ENCODE peak calls at places on chromosome 4, in eight cellular contexts. P is OCI-LY7, J is lower leg skin, Y is psoas muscle, M is trophoblast cell, K is uterus, O is right cardiac atrium, D is dorsolateral prefrontal cortex. N is an unnamed sample.
A peak's percentile ranks its signal among the peaks of the same experiment; 100 is the strongest.

GRCh38 chr4:153529646-153530045 is 63.5 kb downstream of the TMEM131L start:
- DNase-seq in O (no peak), M (no peak), D (no peak), P (no peak), K (no peak), J (no peak), Y (no peak), N (peak; percentile 73)

GRCh38 chr4:82586055-82586454 is 24.3 kb upstream of the TMEM150C start:
- DNase-seq in Y (no peak), J (no peak), P (no peak), O (no peak), D (no peak), K (no peak), M (no peak), N (no peak)

GRCh38 chr4:86778169-86778568 is 71.0 kb downstream of the SLC10A6 start:
- DNase-seq in K (no peak), J (no peak), P (no peak), M (no peak), Y (no peak), D (no peak), O (no peak), N (no peak)

GRCh38 chr4:169659736-169660670 is 39.6 kb downstream of the CLCN3 start:
- DNase-seq in J (peak; percentile 88), M (peak; percentile 100), D (peak; percentile 68), K (peak; percentile 87), Y (peak; percentile 70), P (peak; percentile 84), O (peak; percentile 73), N (peak; percentile 99)

GRCh38 chr4:54227261-54228063 is 1.6 kb upstream of the PDGFRA start:
- DNase-seq in K (no peak), J (no peak), M (no peak), Y (no peak), P (no peak), O (no peak), D (no peak), N (peak; percentile 80)

GRCh38 chr4:87414806-87415205 is 7.6 kb upstream of the NUDT9 start:
- DNase-seq in K (no peak), D (no peak), O (no peak), Y (no peak), M (no peak), J (no peak), P (no peak), N (no peak)

GRCh38 chr4:169159614-169160013 is 111.1 kb downstream of the SH3RF1 start:
- DNase-seq in Y (no peak), M (peak; percentile 54), P (no peak), K (no peak), J (no peak), D (no peak), O (no peak), N (peak; percentile 90)

GRCh38 chr4:154254999-154255398 is 236.6 kb downstream of the DCHS2 start:
- DNase-seq in K (no peak), P (peak; percentile 2), D (no peak), O (no peak), Y (no peak), M (peak; percentile 2), J (no peak), N (no peak)

GRCh38 chr4:73224886-73225285 is 33.7 kb downstream of the ANKRD17 start:
- DNase-seq in P (no peak), Y (no peak), D (no peak), O (no peak), J (no peak), K (no peak), M (peak; percentile 64), N (no peak)

GRCh38 chr4:177528620-177529019 is 86.4 kb upstream of the AGA start:
- DNase-seq in Y (no peak), O (no peak), P (no peak), D (no peak), M (peak; percentile 88), K (no peak), J (no peak), N (no peak)

GRCh38 chr4:122539861-122540465 is 80.9 kb downstream of the IL21 start:
- DNase-seq in P (no peak), J (no peak), Y (no peak), K (no peak), O (no peak), D (no peak), M (peak; percentile 89), N (no peak)

GRCh38 chr4:163591614-163592020 is 97.1 kb downstream of the TMA16 start:
- DNase-seq in O (no peak), M (no peak), D (no peak), Y (no peak), K (no peak), P (peak; percentile 89), J (no peak), N (no peak)

GRCh38 chr4:158940276-158940675 is 162.6 kb upstream of the RAPGEF2 start:
- DNase-seq in O (no peak), Y (no peak), J (no peak), M (no peak), K (no peak), P (no peak), D (no peak), N (no peak)

GRCh38 chr4:37682701-37683401 is 3.3 kb downstream of the RELL1 start:
- DNase-seq in J (no peak), O (no peak), M (peak; percentile 36), D (no peak), Y (no peak), K (no peak), P (peak; percentile 65), N (peak; percentile 32)

GRCh38 chr4:52877694-52878093 is 15.6 kb downstream of the RASL11B start:
- DNase-seq in D (no peak), J (no peak), Y (no peak), P (no peak), M (no peak), O (no peak), K (no peak), N (peak; percentile 36)

GRCh38 chr4:105709081-105709450 is 482 bp downstream of the GSTCD start:
- DNase-seq in O (peak; percentile 11), D (no peak), M (peak; percentile 61), Y (no peak), P (peak; percentile 27), K (no peak), J (no peak), N (peak; percentile 9)

GRCh38 chr4:26701786-26702227 is 117.9 kb downstream of the TBC1D19 start:
- DNase-seq in P (no peak), D (no peak), K (no peak), J (no peak), M (no peak), O (no peak), Y (no peak), N (no peak)

GRCh38 chr4:153790962-153791551 is 2.2 kb upstream of the SFRP2 start:
- DNase-seq in J (no peak), O (no peak), K (no peak), M (no peak), P (no peak), D (no peak), Y (peak; percentile 68), N (peak; percentile 13)

GRCh38 chr4:186144180-186144579 is 39.7 kb downstream of the FAM149A start:
- DNase-seq in O (no peak), K (peak; percentile 34), Y (no peak), P (no peak), J (no peak), M (peak; percentile 40), D (peak; percentile 49), N (peak; percentile 62)

GRCh38 chr4:177033130-177033529 is 240.4 kb upstream of the VEGFC start:
- DNase-seq in P (no peak), K (no peak), D (no peak), Y (no peak), J (no peak), O (no peak), M (no peak), N (peak; percentile 24)

GRCh38 chr4:89212666-89213381 is 94.8 kb downstream of the GPRIN3 start:
- DNase-seq in K (no peak), P (no peak), Y (no peak), D (no peak), J (no peak), M (peak; percentile 89), O (no peak), N (no peak)

GRCh38 chr4:33961751-33962150 is 2282.6 kb downstream of the ARAP2 start:
- DNase-seq in K (no peak), Y (no peak), D (no peak), P (no peak), M (peak; percentile 4), J (no peak), O (no peak), N (peak; percentile 23)

GRCh38 chr4:143587703-143588102 is 74.2 kb downstream of the SMARCA5 start:
- DNase-seq in P (no peak), K (no peak), M (no peak), O (no peak), D (no peak), Y (no peak), J (no peak), N (peak; percentile 23)

GRCh38 chr4:105965183-105965800 is 70.0 kb downstream of the NPNT start:
- DNase-seq in K (no peak), D (no peak), M (no peak), Y (no peak), J (no peak), P (no peak), O (no peak), N (no peak)

GRCh38 chr4:1447676-1448588 is 41.7 kb upstream of the NKX1-1 start:
- DNase-seq in D (peak; percentile 17), M (no peak), Y (no peak), P (no peak), K (no peak), J (no peak), O (no peak), N (no peak)

GRCh38 chr4:15100994-15101695 is 98.9 kb downstream of the CPEB2 start:
- DNase-seq in D (no peak), M (peak; percentile 3), P (no peak), J (no peak), K (no peak), O (no peak), Y (no peak), N (peak; percentile 44)
- H3K4me3 ChIP-seq in D (peak overlapping the region; percentile 30), M (no peak overlapping the region), P (no peak overlapping the region), J (no peak overlapping the region), K (no peak overlapping the region), O (no peak overlapping the region), Y (no peak overlapping the region), N (no peak overlapping the region)

GRCh38 chr4:120785202-120785601 is 137.3 kb downstream of the PRDM5 start:
- DNase-seq in Y (no peak), K (no peak), J (no peak), P (no peak), O (no peak), M (no peak), D (no peak), N (no peak)
- H3K4me3 ChIP-seq in Y (no peak overlapping the region), K (no peak overlapping the region), J (no peak overlapping the region), P (no peak overlapping the region), O (no peak overlapping the region), M (no peak overlapping the region), D (no peak overlapping the region), N (no peak overlapping the region)

GRCh38 chr4:6693274-6694176 is at the start of gene S100P:
- DNase-seq in D (no peak), M (peak; percentile 96), P (no peak), J (no peak), O (no peak), K (no peak), Y (no peak), N (no peak)
- H3K4me3 ChIP-seq in D (no peak within 1 kb of the TSS), M (no peak within 1 kb of the TSS), P (no peak within 1 kb of the TSS), J (no peak within 1 kb of the TSS), O (no peak within 1 kb of the TSS), K (no peak within 1 kb of the TSS), Y (no peak within 1 kb of the TSS), N (no peak within 1 kb of the TSS)

DNA sequence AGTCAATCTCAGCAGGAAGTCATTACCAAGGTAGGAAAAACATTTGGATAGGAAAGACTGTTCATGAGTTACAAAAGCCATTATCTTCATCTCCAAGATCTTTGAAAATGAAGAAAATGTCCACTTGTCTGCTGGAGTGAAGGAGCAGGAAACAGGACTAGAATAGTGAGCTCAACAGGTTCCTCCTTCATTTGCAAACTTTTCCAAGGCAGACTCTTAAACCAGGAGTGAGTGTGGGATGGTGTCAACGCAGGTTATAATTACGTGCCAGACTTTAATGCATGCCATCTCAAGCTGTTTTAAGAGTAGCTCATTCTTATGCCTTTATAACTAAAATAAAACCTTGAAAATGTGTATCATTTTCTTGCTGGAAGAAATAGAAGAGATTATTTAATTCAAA is 3.4 kb upstream of the REELD1 start:
- DNase-seq in K (no peak), D (no peak), M (peak; percentile 3), P (no peak), O (no peak), Y (no peak), J (no peak), N (no peak)
- H3K4me3 ChIP-seq in K (no peak overlapping the region), D (no peak overlapping the region), M (no peak overlapping the region), P (no peak overlapping the region), O (no peak overlapping the region), Y (no peak overlapping the region), J (no peak overlapping the region), N (no peak overlapping the region)